ENCODE peak calls at places on chromosome 19, in six cellular contexts. One of them, this sample, is unnamed. For H3K27me3, the result is how much of the 10 kb centered on the place peaks cover.

GRCh38 chr19:43465468-43466120 is at the start of gene LYPD3:
- DNase-seq in H9: peak
- DNase-seq in effector memory CD4-positive, alpha-beta T cell: no peak
- DNase-seq in PC-3: peak
- DNase-seq in body of pancreas: no peak
- DNase-seq in esophagus squamous epithelium: no peak
- DNase-seq in this sample: no peak

GRCh38 chr19:51327066-51327985 is 14.6 kb downstream of the VSIG10L start:
- DNase-seq in effector memory CD4-positive, alpha-beta T cell: peak
- DNase-seq in PC-3: peak
- DNase-seq in esophagus squamous epithelium: no peak
- DNase-seq in body of pancreas: peak
- DNase-seq in H9: peak
- DNase-seq in this sample: peak

GRCh38 chr19:5561559-5561958 is 6.2 kb downstream of the TINCR start:
- DNase-seq in esophagus squamous epithelium: no peak
- DNase-seq in H9: no peak
- DNase-seq in body of pancreas: no peak
- DNase-seq in effector memory CD4-positive, alpha-beta T cell: no peak
- DNase-seq in PC-3: peak
- DNase-seq in this sample: no peak

GRCh38 chr19:6417713-6418561 is 6.7 kb downstream of the KHSRP start:
- DNase-seq in esophagus squamous epithelium: no peak
- DNase-seq in body of pancreas: peak
- DNase-seq in effector memory CD4-positive, alpha-beta T cell: no peak
- DNase-seq in H9: no peak
- DNase-seq in PC-3: peak
- DNase-seq in this sample: no peak

GRCh38 chr19:1455002-1455335 is 5.0 kb downstream of the APC2 start:
- DNase-seq in H9: no peak
- DNase-seq in body of pancreas: no peak
- DNase-seq in PC-3: peak
- DNase-seq in effector memory CD4-positive, alpha-beta T cell: no peak
- DNase-seq in esophagus squamous epithelium: no peak
- DNase-seq in this sample: no peak

GRCh38 chr19:5828661-5829566 is 10.6 kb downstream of the FUT6 start:
- DNase-seq in body of pancreas: peak
- DNase-seq in H9: peak
- DNase-seq in effector memory CD4-positive, alpha-beta T cell: no peak
- DNase-seq in esophagus squamous epithelium: no peak
- DNase-seq in PC-3: no peak
- DNase-seq in this sample: peak

GRCh38 chr19:55387736-55388497 is 2.2 kb downstream of the RPL28 start:
- DNase-seq in PC-3: no peak
- DNase-seq in H9: no peak
- DNase-seq in esophagus squamous epithelium: no peak
- DNase-seq in effector memory CD4-positive, alpha-beta T cell: no peak
- DNase-seq in body of pancreas: no peak
- DNase-seq in this sample: no peak

GRCh38 chr19:45030825-45031224 is 8.0 kb upstream of the CLASRP start:
- DNase-seq in effector memory CD4-positive, alpha-beta T cell: no peak
- DNase-seq in PC-3: no peak
- DNase-seq in esophagus squamous epithelium: no peak
- DNase-seq in body of pancreas: no peak
- DNase-seq in H9: no peak
- DNase-seq in this sample: no peak

GRCh38 chr19:4267101-4267900 is 11.8 kb upstream of the SHD start:
- DNase-seq in H9: peak
- DNase-seq in body of pancreas: peak
- DNase-seq in effector memory CD4-positive, alpha-beta T cell: peak
- DNase-seq in esophagus squamous epithelium: no peak
- DNase-seq in PC-3: peak
- DNase-seq in this sample: peak

GRCh38 chr19:54254195-54254906 is 2.7 kb downstream of the LILRB5 start:
- DNase-seq in PC-3: no peak
- DNase-seq in body of pancreas: no peak
- DNase-seq in H9: peak
- DNase-seq in effector memory CD4-positive, alpha-beta T cell: no peak
- DNase-seq in esophagus squamous epithelium: no peak
- DNase-seq in this sample: no peak

GRCh38 chr19:13053761-13054604 is 48.7 kb downstream of the LYL1 start:
- DNase-seq in body of pancreas: peak
- DNase-seq in H9: no peak
- DNase-seq in esophagus squamous epithelium: no peak
- DNase-seq in effector memory CD4-positive, alpha-beta T cell: no peak
- DNase-seq in PC-3: peak
- DNase-seq in this sample: no peak

GRCh38 chr19:10866495-10866894 is 4.9 kb upstream of the CARM1 start:
- DNase-seq in body of pancreas: no peak
- DNase-seq in H9: no peak
- DNase-seq in PC-3: no peak
- DNase-seq in effector memory CD4-positive, alpha-beta T cell: no peak
- DNase-seq in esophagus squamous epithelium: no peak
- DNase-seq in this sample: no peak

GRCh38 chr19:7272856-7273578 is 21.2 kb downstream of the INSR start:
- DNase-seq in body of pancreas: no peak
- DNase-seq in esophagus squamous epithelium: no peak
- DNase-seq in PC-3: no peak
- DNase-seq in H9: no peak
- DNase-seq in effector memory CD4-positive, alpha-beta T cell: no peak
- DNase-seq in this sample: no peak

GRCh38 chr19:2806736-2807378 is 12.8 kb upstream of the ZNF554 start:
- DNase-seq in effector memory CD4-positive, alpha-beta T cell: no peak
- DNase-seq in body of pancreas: no peak
- DNase-seq in PC-3: no peak
- DNase-seq in esophagus squamous epithelium: no peak
- DNase-seq in H9: no peak
- DNase-seq in this sample: no peak

GRCh38 chr19:58543826-58544590 is at the start of gene TRIM28:
- DNase-seq in H9: peak
- DNase-seq in effector memory CD4-positive, alpha-beta T cell: peak
- DNase-seq in PC-3: peak
- DNase-seq in esophagus squamous epithelium: no peak
- DNase-seq in body of pancreas: peak
- DNase-seq in this sample: peak

GRCh38 chr19:45340232-45340898 is at the start of gene KLC3:
- DNase-seq in PC-3: peak
- DNase-seq in effector memory CD4-positive, alpha-beta T cell: peak
- DNase-seq in esophagus squamous epithelium: no peak
- DNase-seq in H9: peak
- DNase-seq in body of pancreas: peak
- DNase-seq in this sample: peak

GRCh38 chr19:30755581-30755980 is 383.4 kb downstream of the ZNF536 start:
- DNase-seq in effector memory CD4-positive, alpha-beta T cell: no peak
- DNase-seq in H9: no peak
- DNase-seq in PC-3: no peak
- DNase-seq in esophagus squamous epithelium: no peak
- DNase-seq in body of pancreas: no peak
- DNase-seq in this sample: no peak

GRCh38 chr19:13008926-13009787 is 13.9 kb downstream of the NFIX start:
- DNase-seq in esophagus squamous epithelium: no peak
- DNase-seq in PC-3: peak
- DNase-seq in H9: no peak
- DNase-seq in body of pancreas: no peak
- DNase-seq in effector memory CD4-positive, alpha-beta T cell: no peak
- DNase-seq in this sample: no peak

GRCh38 chr19:13381827-13382632 is 124.2 kb downstream of the CACNA1A start:
- DNase-seq in esophagus squamous epithelium: no peak
- DNase-seq in effector memory CD4-positive, alpha-beta T cell: no peak
- DNase-seq in body of pancreas: no peak
- DNase-seq in PC-3: no peak
- DNase-seq in H9: no peak
- DNase-seq in this sample: no peak

GRCh38 chr19:7932276-7932929 is 6.5 kb upstream of the CTXN1 start:
- DNase-seq in H9: no peak
- DNase-seq in effector memory CD4-positive, alpha-beta T cell: no peak
- DNase-seq in esophagus squamous epithelium: no peak
- DNase-seq in PC-3: no peak
- DNase-seq in body of pancreas: no peak
- DNase-seq in this sample: no peak

GRCh38 chr19:19103167-19103566 is 35.1 kb downstream of the TMEM161A start:
- DNase-seq in esophagus squamous epithelium: no peak
- DNase-seq in body of pancreas: no peak
- DNase-seq in effector memory CD4-positive, alpha-beta T cell: no peak
- DNase-seq in H9: no peak
- DNase-seq in PC-3: no peak
- DNase-seq in this sample: no peak

GRCh38 chr19:4618019-4618418 is 21.3 kb upstream of the TNFAIP8L1 start:
- DNase-seq in effector memory CD4-positive, alpha-beta T cell: no peak
- DNase-seq in body of pancreas: no peak
- DNase-seq in H9: no peak
- DNase-seq in esophagus squamous epithelium: no peak
- DNase-seq in PC-3: no peak
- DNase-seq in this sample: no peak

GRCh38 chr19:24000656-24001055 is 86.0 kb downstream of the ZNF726 start:
- DNase-seq in effector memory CD4-positive, alpha-beta T cell: no peak
- DNase-seq in PC-3: no peak
- DNase-seq in esophagus squamous epithelium: no peak
- DNase-seq in H9: no peak
- DNase-seq in body of pancreas: no peak
- DNase-seq in this sample: no peak

GRCh38 chr19:29636553-29637325 is 28.5 kb upstream of the PLEKHF1 start:
- DNase-seq in effector memory CD4-positive, alpha-beta T cell: no peak
- DNase-seq in esophagus squamous epithelium: no peak
- DNase-seq in H9: no peak
- DNase-seq in PC-3: no peak
- DNase-seq in body of pancreas: no peak
- DNase-seq in this sample: no peak

GRCh38 chr19:4172861-4173473 is 9.4 kb downstream of the SIRT6 start:
- DNase-seq in H9: peak
- DNase-seq in PC-3: peak
- DNase-seq in esophagus squamous epithelium: no peak
- DNase-seq in effector memory CD4-positive, alpha-beta T cell: peak
- DNase-seq in body of pancreas: peak
- DNase-seq in this sample: peak

GRCh38 chr19:35643255-35644205 is 2.0 kb downstream of the ETV2 start:
- DNase-seq in H9: peak
- DNase-seq in esophagus squamous epithelium: peak
- DNase-seq in PC-3: peak
- DNase-seq in body of pancreas: peak
- DNase-seq in effector memory CD4-positive, alpha-beta T cell: peak
- DNase-seq in this sample: peak

GRCh38 chr19:13825489-13826475 is 30.5 kb downstream of the ZSWIM4 start:
- DNase-seq in PC-3: peak
- DNase-seq in body of pancreas: no peak
- DNase-seq in H9: peak
- DNase-seq in esophagus squamous epithelium: no peak
- DNase-seq in effector memory CD4-positive, alpha-beta T cell: no peak
- DNase-seq in this sample: no peak

DNA sequence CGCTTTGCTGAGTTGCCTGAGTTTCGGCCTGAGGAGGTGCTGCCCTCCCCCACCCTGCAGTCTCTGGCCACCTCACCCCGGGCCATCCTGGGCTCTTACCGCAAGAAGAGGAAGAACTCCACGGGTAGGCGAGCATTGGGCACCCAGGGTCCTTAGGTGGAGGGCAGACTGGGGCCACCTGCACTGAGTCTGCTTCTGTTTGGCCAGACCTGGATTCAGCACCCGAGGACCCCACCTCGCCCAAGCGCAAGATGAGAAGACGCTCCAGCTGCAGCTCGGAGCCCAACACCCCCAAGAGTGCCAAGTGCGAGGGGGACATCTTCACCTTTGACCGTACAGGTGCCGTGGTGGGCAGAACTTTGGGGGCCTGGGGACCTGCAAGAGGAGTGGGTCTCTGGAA is 8.0 kb upstream of the PRR19 start:
- DNase-seq in body of pancreas: no peak
- DNase-seq in esophagus squamous epithelium: no peak
- DNase-seq in PC-3: no peak
- DNase-seq in H9: no peak
- DNase-seq in effector memory CD4-positive, alpha-beta T cell: no peak
- DNase-seq in this sample: no peak
- H3K27me3 ChIP-seq in body of pancreas: under half
- H3K27me3 ChIP-seq in esophagus squamous epithelium: under half
- H3K27me3 ChIP-seq in PC-3: under half
- H3K27me3 ChIP-seq in H9: under half
- H3K27me3 ChIP-seq in effector memory CD4-positive, alpha-beta T cell: under half
- H3K27me3 ChIP-seq in this sample: under half

GRCh38 chr19:48496959-48497727 is 14.5 kb downstream of the LMTK3 start:
- DNase-seq in PC-3: no peak
- DNase-seq in effector memory CD4-positive, alpha-beta T cell: no peak
- DNase-seq in H9: no peak
- DNase-seq in body of pancreas: no peak
- DNase-seq in esophagus squamous epithelium: no peak
- DNase-seq in this sample: no peak
- H3K27me3 ChIP-seq in PC-3: under half
- H3K27me3 ChIP-seq in effector memory CD4-positive, alpha-beta T cell: under half
- H3K27me3 ChIP-seq in H9: under half
- H3K27me3 ChIP-seq in body of pancreas: under half
- H3K27me3 ChIP-seq in esophagus squamous epithelium: under half
- H3K27me3 ChIP-seq in this sample: under half

GRCh38 chr19:49073514-49074378 is 1.2 kb upstream of the KCNA7 start:
- DNase-seq in esophagus squamous epithelium: no peak
- DNase-seq in body of pancreas: no peak
- DNase-seq in effector memory CD4-positive, alpha-beta T cell: no peak
- DNase-seq in PC-3: peak
- DNase-seq in H9: peak
- DNase-seq in this sample: no peak
- H3K27me3 ChIP-seq in esophagus squamous epithelium: under half
- H3K27me3 ChIP-seq in body of pancreas: under half
- H3K27me3 ChIP-seq in effector memory CD4-positive, alpha-beta T cell: under half
- H3K27me3 ChIP-seq in PC-3: under half
- H3K27me3 ChIP-seq in H9: under half
- H3K27me3 ChIP-seq in this sample: under half

GRCh38 chr19:49390131-49390977 is 2.3 kb downstream of the KASH5 start:
- DNase-seq in PC-3: no peak
- DNase-seq in effector memory CD4-positive, alpha-beta T cell: no peak
- DNase-seq in esophagus squamous epithelium: no peak
- DNase-seq in body of pancreas: peak
- DNase-seq in H9: no peak
- DNase-seq in this sample: no peak
- H3K27me3 ChIP-seq in PC-3: under half
- H3K27me3 ChIP-seq in effector memory CD4-positive, alpha-beta T cell: under half
- H3K27me3 ChIP-seq in esophagus squamous epithelium: under half
- H3K27me3 ChIP-seq in body of pancreas: under half
- H3K27me3 ChIP-seq in H9: under half
- H3K27me3 ChIP-seq in this sample: under half

GRCh38 chr19:17292301-17293074 is 10.7 kb downstream of the ABHD8 start:
- DNase-seq in body of pancreas: peak
- DNase-seq in esophagus squamous epithelium: no peak
- DNase-seq in H9: peak
- DNase-seq in effector memory CD4-positive, alpha-beta T cell: peak
- DNase-seq in PC-3: peak
- DNase-seq in this sample: peak
- H3K27me3 ChIP-seq in body of pancreas: under half
- H3K27me3 ChIP-seq in esophagus squamous epithelium: under half
- H3K27me3 ChIP-seq in H9: under half
- H3K27me3 ChIP-seq in effector memory CD4-positive, alpha-beta T cell: under half
- H3K27me3 ChIP-seq in PC-3: under half
- H3K27me3 ChIP-seq in this sample: under half